ENCODE peak calls at places on chromosomes 2 and 18, in five cellular contexts. V is H1, N is colonic mucosa, M is HCT116, O is tibial artery. J is an unnamed sample.

GRCh38 chr2:33340265-33340664 is 136.2 kb upstream of the RASGRP3 start:
- DNase-seq in M (no peak), N (peak; percentile 22), O (peak; percentile 95), V (no peak), J (no peak)

GRCh38 chr2:71484354-71484753 is 31.0 kb downstream of the DYSF start:
- DNase-seq in N (no peak), V (no peak), O (no peak), M (no peak), J (no peak)

GRCh38 chr2:128520787-128521186 is 202.1 kb upstream of the HS6ST1 start:
- DNase-seq in O (no peak), M (no peak), N (no peak), V (no peak), J (no peak)

GRCh38 chr2:45353879-45354278 is 257.2 kb downstream of the SRBD1 start:
- DNase-seq in M (no peak), V (no peak), N (no peak), O (no peak), J (no peak)

GRCh38 chr2:101725515-101726192 is 28.1 kb downstream of the MAP4K4 start:
- DNase-seq in V (peak; percentile 63), O (no peak), N (no peak), M (no peak), J (no peak)

GRCh38 chr2:219215871-219216536 is 2.8 kb downstream of the ABCB6 start:
- DNase-seq in O (no peak), V (no peak), M (no peak), N (no peak), J (no peak)

GRCh38 chr2:74917702-74918619 is 40.5 kb upstream of the POLE4 start:
- DNase-seq in O (no peak), M (no peak), N (no peak), V (no peak), J (no peak)

GRCh38 chr18:24000613-24001490 is 13.7 kb upstream of the TTC39C start:
- DNase-seq in O (no peak), V (no peak), N (no peak), M (no peak), J (no peak)

GRCh38 chr2:86038291-86039081 is 67.2 kb downstream of the POLR1A start:
- DNase-seq in V (no peak), O (peak; percentile 64), M (no peak), N (peak; percentile 29), J (no peak)

GRCh38 chr2:8119782-8120551 is 561.9 kb upstream of the ID2 start:
- DNase-seq in N (peak; percentile 60), M (no peak), O (no peak), V (no peak), J (no peak)

GRCh38 chr2:215188078-215188477 is 49.7 kb upstream of the ABCA12 start:
- DNase-seq in M (no peak), O (no peak), V (no peak), N (no peak), J (no peak)

GRCh38 chr18:57794951-57795728 is 8.0 kb downstream of the ATP8B1 start:
- DNase-seq in V (no peak), O (no peak), M (no peak), N (no peak), J (no peak)

GRCh38 chr2:203549406-203549805 is 14.3 kb upstream of the RAPH1 start:
- DNase-seq in M (no peak), V (no peak), O (no peak), N (no peak), J (no peak)

GRCh38 chr2:63438171-63438570 is 150.1 kb downstream of the WDPCP start:
- DNase-seq in N (no peak), V (no peak), O (no peak), M (no peak), J (no peak)

GRCh38 chr2:85768713-85769112 is 14.9 kb downstream of the ATOH8 start:
- DNase-seq in V (no peak), N (peak; percentile 57), O (peak; percentile 84), M (no peak), J (no peak)

GRCh38 chr2:217995741-217996141 is 7.1 kb downstream of the TNS1 start:
- DNase-seq in V (no peak), O (peak; percentile 89), M (no peak), N (peak; percentile 50), J (no peak)

GRCh38 chr2:8090748-8091700 is 590.8 kb upstream of the ID2 start:
- DNase-seq in M (peak; percentile 54), N (no peak), O (peak; percentile 79), V (no peak), J (peak; percentile 18)

GRCh38 chr2:109531221-109531620 is 82.5 kb downstream of the SEPTIN10 start:
- DNase-seq in O (no peak), V (no peak), M (no peak), N (no peak), J (no peak)

GRCh38 chr2:237475704-237476107 is 11.3 kb upstream of the MLPH start:
- DNase-seq in N (no peak), M (no peak), O (no peak), V (no peak), J (no peak)

GRCh38 chr2:55146266-55146665 is 85.8 kb downstream of the CLHC1 start:
- DNase-seq in M (no peak), O (no peak), V (no peak), N (no peak), J (no peak)

GRCh38 chr2:25972049-25972823 is 10.1 kb downstream of the KIF3C start:
- DNase-seq in V (no peak), M (no peak), N (no peak), O (no peak), J (no peak)

GRCh38 chr2:161031516-161031915 is 128.7 kb upstream of the TANK start:
- DNase-seq in M (no peak), O (no peak), N (no peak), V (no peak), J (no peak)

GRCh38 chr2:236167297-236168109 is 683 bp downstream of the GBX2 start:
- DNase-seq in V (peak; percentile 73), O (no peak), N (no peak), M (no peak), J (no peak)

GRCh38 chr18:68148862-68149261 is 566.0 kb downstream of the TMX3 start:
- DNase-seq in M (no peak), V (no peak), O (no peak), N (no peak), J (no peak)

GRCh38 chr2:10188211-10188610 is 65.7 kb downstream of the RRM2 start:
- DNase-seq in O (no peak), V (no peak), M (peak; percentile 35), N (no peak), J (no peak)

GRCh38 chr18:11932393-11932792 is 24.3 kb upstream of the MPPE1 start:
- DNase-seq in O (no peak), N (no peak), V (no peak), M (no peak), J (no peak)

GRCh38 chr2:109129356-109129920 is 433 bp downstream of the SH3RF3 start:
- DNase-seq in M (no peak), O (no peak), N (peak; percentile 21), V (peak; percentile 59), J (no peak)

GRCh38 chr2:70959851-70960832 is 18.3 kb upstream of the ANKRD53 start:
- DNase-seq in N (peak; percentile 14), V (peak; percentile 83), M (no peak), O (peak; percentile 51), J (no peak)

GRCh38 chr18:27668126-27668525 is 483.0 kb upstream of the CHST9 start:
- DNase-seq in O (no peak), M (no peak), V (no peak), N (no peak), J (no peak)

GRCh38 chr18:74476154-74476553 is 19.0 kb upstream of the DIPK1C start:
- DNase-seq in O (no peak), M (no peak), N (no peak), V (peak; percentile 82), J (no peak)

GRCh38 chr2:237354930-237355329 is 59.0 kb downstream of the COL6A3 start:
- DNase-seq in O (peak; percentile 73), V (no peak), N (no peak), M (no peak), J (no peak)

GRCh38 chr2:72762276-72762675 is 63.6 kb downstream of the EXOC6B start:
- DNase-seq in O (no peak), N (no peak), V (no peak), M (no peak), J (no peak)

GRCh38 chr2:119864318-119864717 is 104.6 kb downstream of the PTPN4 start:
- DNase-seq in N (no peak), V (no peak), M (no peak), O (no peak), J (no peak)

GRCh38 chr2:30185175-30185574 is 38.4 kb downstream of the YPEL5 start:
- DNase-seq in M (no peak), V (no peak), O (no peak), N (no peak), J (no peak)

GRCh38 chr2:80014637-80015036 is 289.9 kb downstream of the LRRTM1 start:
- DNase-seq in N (no peak), O (no peak), M (no peak), V (no peak), J (no peak)

GRCh38 chr18:79944126-79944731 is 7.2 kb downstream of the SLC66A2 start:
- DNase-seq in M (no peak), V (no peak), N (peak; percentile 59), O (no peak), J (no peak)

DNA sequence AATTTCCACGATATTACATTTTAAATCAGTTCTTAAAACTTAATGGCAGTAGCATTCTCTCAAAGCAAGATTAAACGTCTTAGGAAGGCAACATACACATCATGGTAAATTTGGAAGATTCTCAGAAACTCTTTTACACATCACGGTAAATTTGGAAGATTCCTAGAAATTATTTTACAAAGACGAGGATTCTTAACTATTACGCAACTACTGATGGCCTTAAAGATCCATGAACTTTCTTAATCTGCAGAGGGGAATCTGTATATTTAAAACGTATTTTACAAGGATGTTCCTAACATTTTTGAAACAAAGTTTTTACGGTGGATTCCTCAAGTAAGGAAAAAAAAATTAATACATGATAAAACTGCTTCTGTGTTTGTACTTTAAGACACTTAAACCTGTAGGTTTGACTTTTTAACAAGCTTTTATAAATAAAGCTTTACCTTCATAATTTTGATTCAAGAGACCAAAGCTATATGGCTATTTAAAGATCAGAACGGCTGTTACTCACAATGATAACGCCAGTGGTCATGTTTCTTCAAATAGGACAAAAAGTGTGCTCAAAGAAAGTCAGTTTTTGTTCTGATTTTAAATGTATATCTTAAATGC is 1.7 kb downstream of the ATF2 start:
- DNase-seq in O (no peak), N (no peak), M (no peak), V (no peak), J (no peak)
- H3K4me1 ChIP-seq in O (no peaks in the 10 kb centered on the region), N (no peaks in the 10 kb centered on the region), M (no peaks in the 10 kb centered on the region), V (no peaks in the 10 kb centered on the region), J (no peaks in the 10 kb centered on the region)

DNA sequence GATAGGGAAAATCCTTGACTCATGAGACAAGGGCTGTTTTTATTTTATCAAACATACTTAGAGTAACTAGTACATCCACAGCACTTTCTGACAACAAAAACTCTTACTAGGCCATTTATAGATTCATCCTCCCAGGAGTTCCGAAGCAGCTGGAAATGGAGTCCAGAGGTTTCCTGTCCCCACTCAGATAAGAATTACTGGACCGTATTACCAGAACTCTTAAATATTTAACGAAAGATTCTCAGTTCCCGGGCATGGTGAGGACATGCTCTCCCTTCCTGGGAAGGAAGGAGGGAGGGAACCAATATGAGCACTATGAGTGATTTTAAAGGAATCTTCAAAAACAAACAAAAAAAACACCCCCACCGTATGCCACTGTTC is 41.2 kb downstream of the AKAIN1 start:
- DNase-seq in M (no peak), V (no peak), N (no peak), O (no peak), J (no peak)
- H3K4me3 ChIP-seq in M (no peak overlapping the region), V (no peak overlapping the region), N (no peak overlapping the region), O (no peak overlapping the region), J (no peak overlapping the region)

GRCh38 chr18:36633961-36634412 is 194.8 kb downstream of the TPGS2 start:
- DNase-seq in N (no peak), V (no peak), M (no peak), O (no peak), J (no peak)
- H3K4me1 ChIP-seq in N (no peaks in the 10 kb centered on the region), V (peaks cover 6% of the 10 kb centered on the region), M (no peaks in the 10 kb centered on the region), O (peaks cover 10% of the 10 kb centered on the region), J (no peaks in the 10 kb centered on the region)

GRCh38 chr18:25348361-25349130 is 3.4 kb downstream of the ZNF521 start:
- DNase-seq in O (no peak), V (no peak), M (no peak), N (no peak), J (no peak)
- H3K4me3 ChIP-seq in O (peak overlapping the region; percentile 67), V (peak overlapping the region; percentile 90), M (no peak overlapping the region), N (no peak overlapping the region), J (peak overlapping the region; percentile 69)